ENCODE peak calls at places on chromosomes 1 and 21, in seven cellular contexts. P is stomach; J is IMR-90; C is SJSA1; T is uterus; G is prostate gland; M is CD8-positive, alpha-beta memory T cell. A is an unnamed sample. For H3K4me1 and H3K27me3, the result is how much of the 10 kb centered on the place peaks cover.

GRCh38 chr1:9476790-9477463 is 62.3 kb upstream of the SLC25A33 start:
- DNase-seq in G (no peak), M (no peak), P (no peak), T (no peak), C (no peak), J (peak), A (no peak)

GRCh38 chr1:217907504-217907903 is 276.4 kb downstream of the SPATA17 start:
- DNase-seq in C (no peak), T (no peak), J (peak), M (no peak), P (no peak), G (no peak), A (no peak)

GRCh38 chr1:230140221-230141001 is 73.4 kb downstream of the GALNT2 start:
- DNase-seq in J (peak), P (no peak), T (peak), C (no peak), G (no peak), M (no peak), A (no peak)

GRCh38 chr1:233057836-233058235 is 107.4 kb downstream of the NTPCR start:
- DNase-seq in J (no peak), P (no peak), M (no peak), T (no peak), C (no peak), G (no peak), A (no peak)

GRCh38 chr1:170471310-170471839 is 60.6 kb upstream of the GORAB start:
- DNase-seq in C (no peak), G (no peak), J (peak), T (no peak), M (no peak), P (no peak), A (no peak)

GRCh38 chr1:218665216-218665615 is 320.1 kb downstream of the TGFB2 start:
- DNase-seq in P (no peak), G (peak), C (no peak), T (peak), J (peak), M (no peak), A (no peak)

GRCh38 chr1:58809327-58810040 is 25.6 kb upstream of the JUN start:
- DNase-seq in G (no peak), C (no peak), P (no peak), T (no peak), J (peak), M (no peak), A (no peak)

GRCh38 chr1:225156254-225156653 is 226.8 kb downstream of the DNAH14 start:
- DNase-seq in J (no peak), G (no peak), M (no peak), T (no peak), C (no peak), P (no peak), A (no peak)

GRCh38 chr21:41961753-41962152 is 7.9 kb upstream of the C2CD2 start:
- DNase-seq in P (no peak), M (no peak), C (no peak), T (no peak), J (no peak), G (no peak), A (no peak)

GRCh38 chr1:239368436-239369109 is 17.8 kb upstream of the CHRM3 start:
- DNase-seq in C (no peak), J (no peak), P (no peak), T (no peak), G (no peak), M (no peak), A (no peak)

GRCh38 chr1:22611530-22611947 is 24.9 kb upstream of the C1QA start:
- DNase-seq in J (peak), T (peak), C (no peak), G (no peak), M (no peak), P (no peak), A (no peak)

GRCh38 chr1:197399691-197400521 is 131.9 kb downstream of the CRB1 start:
- DNase-seq in G (no peak), T (no peak), C (no peak), P (no peak), J (peak), M (no peak), A (no peak)

GRCh38 chr21:14850394-14850793 is 214.4 kb downstream of the NRIP1 start:
- DNase-seq in J (peak), M (no peak), C (no peak), P (no peak), G (no peak), T (no peak), A (no peak)

GRCh38 chr1:76862447-76862846 is 4.8 kb upstream of the ST6GALNAC5 start:
- DNase-seq in G (no peak), J (peak), P (no peak), T (no peak), C (no peak), M (no peak), A (no peak)

GRCh38 chr1:211135342-211135950 is 1.5 kb upstream of the KCNH1 start:
- DNase-seq in M (no peak), P (no peak), C (no peak), T (no peak), G (no peak), J (peak), A (no peak)

GRCh38 chr1:77951328-77951727 is 27.5 kb downstream of the FUBP1 start:
- DNase-seq in C (no peak), P (no peak), M (no peak), J (no peak), T (no peak), G (no peak), A (no peak)

GRCh38 chr1:19644761-19645543 is 841 bp downstream of the NBL1 start:
- DNase-seq in C (no peak), P (peak), T (no peak), G (peak), M (no peak), J (no peak), A (no peak)

GRCh38 chr1:245091818-245092637 is 62.8 kb upstream of the KIF26B start:
- DNase-seq in T (no peak), P (peak), M (no peak), J (peak), G (no peak), C (peak), A (no peak)

GRCh38 chr1:216183007-216183406 is 240.2 kb downstream of the USH2A start:
- DNase-seq in C (no peak), P (no peak), T (no peak), M (no peak), J (peak), G (no peak), A (no peak)

GRCh38 chr1:65872258-65872657 is 79.6 kb downstream of the PDE4B start:
- DNase-seq in P (no peak), C (no peak), G (no peak), M (no peak), J (no peak), T (no peak), A (no peak)

GRCh38 chr1:150560011-150560438 is 10.8 kb downstream of the ADAMTSL4 start:
- DNase-seq in J (no peak), P (peak), T (peak), G (peak), C (peak), M (peak), A (no peak)

GRCh38 chr1:58848818-58849411 is 65.1 kb upstream of the JUN start:
- DNase-seq in J (peak), T (peak), P (peak), C (peak), M (no peak), G (no peak), A (no peak)

GRCh38 chr1:33275200-33275599 is 18.9 kb downstream of the ZNF362 start:
- DNase-seq in C (no peak), G (no peak), T (no peak), J (no peak), P (no peak), M (no peak), A (no peak)

GRCh38 chr1:28751315-28752056 is 14.7 kb downstream of the YTHDF2 start:
- DNase-seq in G (no peak), J (peak), T (no peak), M (no peak), P (no peak), C (no peak), A (no peak)

GRCh38 chr1:59691261-59691660 is 123.5 kb upstream of the HOOK1 start:
- DNase-seq in G (no peak), T (peak), P (no peak), C (no peak), J (no peak), M (no peak), A (no peak)

GRCh38 chr21:31220567-31220966 is 123.5 kb downstream of the TIAM1 start:
- DNase-seq in M (no peak), J (peak), G (no peak), T (no peak), C (no peak), P (no peak), A (no peak)

GRCh38 chr1:9317591-9318331 is 25.1 kb downstream of the SPSB1 start:
- DNase-seq in G (no peak), T (peak), J (peak), C (peak), M (no peak), P (no peak), A (no peak)

GRCh38 chr1:46517010-46517600 is 27.5 kb downstream of the DMBX1 start:
- DNase-seq in C (no peak), J (no peak), T (no peak), P (peak), G (peak), M (no peak), A (no peak)

GRCh38 chr21:32554832-32555436 is 30.4 kb downstream of the TCP10L start:
- DNase-seq in G (no peak), T (no peak), J (peak), P (no peak), C (no peak), M (no peak), A (no peak)

GRCh38 chr21:19322360-19322759 is 918.8 kb upstream of the TMPRSS15 start:
- DNase-seq in C (no peak), M (no peak), T (no peak), J (no peak), P (no peak), G (no peak), A (no peak)

GRCh38 chr1:1616045-1616821 is 933 bp downstream of the MIB2 start:
- DNase-seq in T (peak), P (peak), G (peak), C (no peak), J (peak), M (peak), A (no peak)

GRCh38 chr1:108051625-108052382 is 86.8 kb upstream of the VAV3 start:
- DNase-seq in M (no peak), C (no peak), G (no peak), T (no peak), J (no peak), P (peak), A (no peak)

GRCh38 chr1:232859216-232859615 is 54.0 kb downstream of the MAP10 start:
- DNase-seq in T (no peak), C (no peak), G (no peak), P (no peak), M (no peak), J (no peak), A (no peak)

GRCh38 chr1:27727126-27727525 is 1.4 kb downstream of the FAM76A start:
- DNase-seq in P (no peak), C (no peak), T (no peak), M (no peak), J (peak), G (no peak), A (no peak)

GRCh38 chr1:215793210-215793609 is 226.1 kb downstream of the KCTD3 start:
- DNase-seq in P (no peak), C (no peak), G (no peak), J (peak), T (no peak), M (no peak), A (no peak)

GRCh38 chr1:179366093-179366800 is 476 bp downstream of the AXDND1 start:
- DNase-seq in J (peak), M (no peak), T (no peak), G (no peak), P (no peak), C (no peak), A (no peak)

GRCh38 chr1:22851517-22851916 is 121.1 kb downstream of the LACTBL1 start:
- DNase-seq in T (no peak), M (no peak), C (no peak), G (no peak), P (no peak), J (no peak), A (no peak)

GRCh38 chr1:29504266-29504665 is 267.9 kb downstream of the PTPRU start:
- DNase-seq in T (no peak), C (no peak), M (no peak), P (peak), G (no peak), J (no peak), A (no peak)

GRCh38 chr1:111126354-111126753 is 13.5 kb downstream of the DRAM2 start:
- DNase-seq in J (no peak), P (no peak), T (no peak), G (no peak), M (no peak), C (no peak), A (no peak)
- H3K4me1 ChIP-seq in J (under half), P (under half), T (under half), G (under half), M (under half), C (under half), A (under half)

DNA sequence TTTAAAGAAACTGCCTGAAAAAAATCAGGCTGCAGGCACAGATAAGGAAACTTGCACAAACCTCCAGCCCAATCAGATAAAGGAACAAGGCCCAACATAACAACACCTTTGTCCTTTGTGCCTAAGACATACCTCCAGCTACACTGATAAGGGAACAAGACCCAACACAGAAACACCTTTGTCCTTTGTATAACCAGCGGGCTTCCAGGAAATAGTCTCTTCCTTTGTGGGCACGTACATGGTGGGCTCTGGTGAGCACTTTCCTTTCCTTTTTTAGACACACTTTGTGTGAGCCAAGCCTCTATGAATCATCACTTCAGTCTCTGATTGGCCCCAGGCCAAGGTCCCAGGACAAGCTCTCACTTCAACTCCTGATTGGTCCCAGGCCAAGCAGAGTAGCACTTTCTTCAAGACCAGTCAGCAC is 23.6 kb downstream of the ZNF670 start:
- DNase-seq in C (no peak), P (peak), G (no peak), M (no peak), J (peak), T (peak), A (no peak)
- H3K27ac ChIP-seq in C (no peak), P (no peak), G (no peak), M (no peak), J (no peak), T (no peak), A (no peak)

DNA sequence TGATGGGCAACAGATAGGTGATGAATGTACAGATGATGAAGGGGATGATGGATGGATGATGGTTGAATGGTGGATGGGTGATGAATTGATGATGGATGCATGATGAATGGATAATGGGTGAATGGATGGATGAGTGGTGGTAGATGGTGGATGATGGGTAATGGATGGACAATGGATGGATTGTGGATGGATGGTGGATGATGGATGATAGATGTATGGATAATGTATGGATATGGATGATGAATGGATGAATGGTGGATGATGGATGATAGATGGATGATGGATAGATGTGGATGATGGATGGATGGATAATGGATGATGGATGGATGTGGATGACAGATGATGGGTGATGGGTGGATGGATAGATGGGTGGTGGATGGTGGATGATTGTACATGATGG is 35.7 kb downstream of the WNT3A start:
- DNase-seq in P (no peak), J (no peak), C (no peak), M (no peak), G (no peak), T (no peak), A (no peak)
- H3K27me3 ChIP-seq in P (under half), J (under half), C (under half), M (under half), G (under half), T (under half), A (under half)

GRCh38 chr1:36251794-36252481 is 27.7 kb downstream of the THRAP3 start:
- DNase-seq in P (no peak), G (no peak), J (peak), M (no peak), T (no peak), C (no peak), A (no peak)

GRCh38 chr1:36248250-36248894 is 24.1 kb downstream of the THRAP3 start:
- DNase-seq in T (peak), G (peak), C (peak), M (no peak), J (peak), P (peak), A (no peak)

GRCh38 chr1:36257375-36257767 is 33.1 kb downstream of the THRAP3 start:
- DNase-seq in P (no peak), G (no peak), C (no peak), T (no peak), J (no peak), M (no peak), A (no peak)

GRCh38 chr1:36256558-36257374 is 32.5 kb downstream of the THRAP3 start:
- DNase-seq in P (no peak), M (no peak), T (no peak), G (no peak), J (no peak), C (no peak), A (no peak)

GRCh38 chr1:36253463-36253862 is 29.2 kb downstream of the THRAP3 start:
- DNase-seq in G (no peak), P (no peak), C (no peak), T (no peak), M (no peak), J (peak), A (no peak)
- H3K4me1 ChIP-seq in G (under half), P (half or more), C (under half), T (under half), M (under half), J (under half), A (under half)

DNA sequence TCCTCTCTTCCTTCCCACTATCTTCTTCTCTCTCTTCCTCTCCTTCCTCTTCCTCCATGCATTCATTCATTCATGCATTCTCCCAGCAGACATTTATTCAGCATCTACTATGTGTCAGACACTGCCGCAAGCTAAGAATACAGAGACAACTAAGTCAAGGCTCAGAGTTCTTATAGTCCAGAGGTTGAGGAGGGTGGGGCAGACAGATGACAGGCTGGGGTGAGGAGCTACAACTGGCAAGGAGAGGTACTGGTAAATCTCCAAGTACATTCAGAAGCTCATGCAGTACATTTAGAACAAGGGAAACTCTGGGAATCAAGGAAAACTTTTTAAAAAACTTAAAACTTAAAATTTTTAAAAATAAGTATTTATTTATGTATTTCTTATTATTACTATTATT is 56.4 kb upstream of the FMOD start:
- DNase-seq in P (no peak), M (no peak), C (no peak), J (no peak), G (no peak), T (no peak), A (no peak)
- H3K27ac ChIP-seq in P (peak), M (no peak), C (no peak), J (no peak), G (peak), T (peak), A (peak)

DNA sequence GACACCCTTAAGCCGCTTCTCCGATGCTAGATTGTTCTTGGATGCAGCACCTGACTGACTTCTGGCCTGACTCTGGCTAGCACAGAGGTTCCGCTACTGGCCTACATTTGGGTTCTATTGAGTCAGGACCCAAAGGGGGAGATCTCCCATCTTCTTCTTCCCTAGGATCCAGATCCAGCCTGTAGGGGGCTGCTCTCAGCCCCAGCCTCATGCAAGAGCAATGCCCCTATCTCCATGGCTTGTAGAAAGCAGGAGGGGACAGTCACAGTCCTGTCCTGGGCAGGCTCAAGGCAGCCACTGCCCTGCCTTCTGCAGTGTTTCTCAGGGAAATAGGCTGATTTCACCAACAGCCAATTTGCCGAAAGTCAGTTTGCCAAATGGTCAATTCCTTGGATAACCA is 6.3 kb upstream of the ADAR start:
- DNase-seq in M (no peak), P (no peak), C (no peak), T (no peak), J (no peak), G (no peak), A (no peak)
- H3K27me3 ChIP-seq in M (under half), P (under half), C (under half), T (under half), J (under half), G (under half), A (under half)

GRCh38 chr1:119368556-119368955 is at the start of gene HAO2:
- DNase-seq in P (no peak), J (no peak), G (no peak), T (no peak), C (no peak), M (no peak), A (no peak)
- H3K4me1 ChIP-seq in P (under half), J (under half), G (under half), T (under half), C (under half), M (under half), A (under half)

DNA sequence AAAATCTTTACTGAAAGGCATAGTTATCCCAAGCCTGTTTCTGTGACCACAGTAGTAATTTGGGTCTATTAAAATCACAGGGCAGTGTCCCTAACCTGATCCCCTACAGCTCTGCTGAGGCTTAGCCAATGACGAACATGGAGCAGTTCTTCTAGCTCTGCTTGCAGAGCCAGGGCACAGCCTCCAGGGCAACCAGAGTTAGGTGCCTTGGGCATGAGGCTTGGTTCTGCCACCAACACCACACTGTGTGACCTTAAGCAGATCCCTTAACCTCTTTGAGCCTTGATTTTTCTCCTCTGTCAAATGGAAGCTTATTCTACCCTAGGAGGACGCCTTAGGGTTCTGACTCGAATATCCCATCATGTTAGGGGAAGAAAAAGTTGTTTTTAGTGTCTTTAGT is 86.7 kb upstream of the TLR5 start:
- DNase-seq in P (no peak), C (peak), J (no peak), G (no peak), T (no peak), M (no peak), A (no peak)
- H3K27ac ChIP-seq in P (no peak), C (peak), J (peak), G (no peak), T (no peak), M (no peak), A (no peak)